ENCODE peak calls at places on chromosomes 5 and 9, in five cellular contexts. One of them, this sample, is unnamed.

GRCh38 chr9:17528859-17529258 is 50.0 kb upstream of the SH3GL2 start:
- DNase-seq in A549: peak; percentile 14
- DNase-seq in K562: no peak
- DNase-seq in GM12878: no peak
- DNase-seq in IMR-90: peak; percentile 10
- DNase-seq in this sample: no peak

GRCh38 chr5:58598440-58598839 is 15.6 kb downstream of the RAB3C start:
- DNase-seq in K562: no peak
- DNase-seq in A549: no peak
- DNase-seq in IMR-90: no peak
- DNase-seq in GM12878: no peak
- DNase-seq in this sample: no peak

GRCh38 chr5:157457391-157457790 is 2.6 kb upstream of the NIPAL4 start:
- DNase-seq in K562: no peak
- DNase-seq in A549: no peak
- DNase-seq in IMR-90: no peak
- DNase-seq in GM12878: no peak
- DNase-seq in this sample: no peak

GRCh38 chr9:34514401-34514800 is 8.4 kb downstream of the ENHO start:
- DNase-seq in IMR-90: no peak
- DNase-seq in K562: no peak
- DNase-seq in A549: no peak
- DNase-seq in GM12878: no peak
- DNase-seq in this sample: no peak

GRCh38 chr5:52682492-52682891 is 105.2 kb upstream of the ITGA1 start:
- DNase-seq in IMR-90: no peak
- DNase-seq in K562: no peak
- DNase-seq in A549: no peak
- DNase-seq in GM12878: no peak
- DNase-seq in this sample: no peak

GRCh38 chr9:16921855-16922254 is 51.4 kb upstream of the BNC2 start:
- DNase-seq in K562: no peak
- DNase-seq in GM12878: no peak
- DNase-seq in A549: peak; percentile 46
- DNase-seq in IMR-90: no peak
- DNase-seq in this sample: no peak

GRCh38 chr5:180874804-180875582 is 13.9 kb upstream of the ZFP62 start:
- DNase-seq in IMR-90: no peak
- DNase-seq in K562: no peak
- DNase-seq in A549: no peak
- DNase-seq in GM12878: no peak
- DNase-seq in this sample: no peak

GRCh38 chr5:52989025-52989780 is at the start of gene ITGA2:
- DNase-seq in IMR-90: peak; percentile 40
- DNase-seq in GM12878: no peak
- DNase-seq in K562: peak; percentile 59
- DNase-seq in A549: peak; percentile 71
- DNase-seq in this sample: peak; percentile 77

GRCh38 chr9:18472915-18473314 is 1.0 kb upstream of the ADAMTSL1 start:
- DNase-seq in GM12878: no peak
- DNase-seq in K562: no peak
- DNase-seq in A549: no peak
- DNase-seq in IMR-90: no peak
- DNase-seq in this sample: no peak

GRCh38 chr5:139295692-139296091 is 2.2 kb downstream of the MATR3 start:
- DNase-seq in IMR-90: peak; percentile 39
- DNase-seq in GM12878: no peak
- DNase-seq in A549: no peak
- DNase-seq in K562: no peak
- DNase-seq in this sample: no peak

GRCh38 chr5:77828445-77828844 is 52.3 kb upstream of the TBCA start:
- DNase-seq in K562: no peak
- DNase-seq in GM12878: no peak
- DNase-seq in IMR-90: no peak
- DNase-seq in A549: peak; percentile 9
- DNase-seq in this sample: no peak

GRCh38 chr9:121298016-121298538 is 30.1 kb downstream of the GSN start:
- DNase-seq in GM12878: no peak
- DNase-seq in A549: no peak
- DNase-seq in IMR-90: no peak
- DNase-seq in K562: no peak
- DNase-seq in this sample: no peak

GRCh38 chr9:114348906-114349482 is 19.3 kb downstream of the ORM2 start:
- DNase-seq in A549: peak; percentile 90
- DNase-seq in GM12878: peak; percentile 94
- DNase-seq in IMR-90: peak; percentile 99
- DNase-seq in K562: peak; percentile 88
- DNase-seq in this sample: no peak

GRCh38 chr9:37747271-37747753 is 6.3 kb upstream of the TRMT10B start:
- DNase-seq in K562: peak; percentile 87
- DNase-seq in A549: peak; percentile 72
- DNase-seq in IMR-90: peak; percentile 78
- DNase-seq in GM12878: peak; percentile 3
- DNase-seq in this sample: peak; percentile 89

GRCh38 chr5:61162832-61163567 is 732 bp upstream of the SMIM15 start:
- DNase-seq in A549: peak; percentile 70
- DNase-seq in GM12878: no peak
- DNase-seq in K562: no peak
- DNase-seq in IMR-90: peak; percentile 36
- DNase-seq in this sample: peak; percentile 8

GRCh38 chr5:177472460-177473441 is 683 bp downstream of the DBN1 start:
- DNase-seq in IMR-90: no peak
- DNase-seq in GM12878: no peak
- DNase-seq in A549: no peak
- DNase-seq in K562: peak; percentile 76
- DNase-seq in this sample: peak; percentile 92

GRCh38 chr5:158023266-158023665 is 164.3 kb upstream of the CLINT1 start:
- DNase-seq in IMR-90: peak; percentile 15
- DNase-seq in A549: no peak
- DNase-seq in GM12878: no peak
- DNase-seq in K562: no peak
- DNase-seq in this sample: no peak

GRCh38 chr9:134913713-134914500 is 3.8 kb downstream of the FCN1 start:
- DNase-seq in K562: no peak
- DNase-seq in A549: no peak
- DNase-seq in IMR-90: no peak
- DNase-seq in GM12878: no peak
- DNase-seq in this sample: no peak

GRCh38 chr9:21873540-21874221 is 71.2 kb downstream of the MTAP start:
- DNase-seq in GM12878: no peak
- DNase-seq in IMR-90: peak; percentile 49
- DNase-seq in A549: no peak
- DNase-seq in K562: no peak
- DNase-seq in this sample: no peak

GRCh38 chr5:36028816-36029465 is 37.7 kb downstream of the UGT3A2 start:
- DNase-seq in GM12878: no peak
- DNase-seq in IMR-90: no peak
- DNase-seq in K562: no peak
- DNase-seq in A549: no peak
- DNase-seq in this sample: no peak

GRCh38 chr9:101367323-101367722 is 17.5 kb downstream of the BAAT start:
- DNase-seq in A549: no peak
- DNase-seq in K562: no peak
- DNase-seq in GM12878: no peak
- DNase-seq in IMR-90: no peak
- DNase-seq in this sample: no peak

GRCh38 chr9:121678501-121679022 is 27.1 kb downstream of the DAB2IP start:
- DNase-seq in A549: no peak
- DNase-seq in IMR-90: no peak
- DNase-seq in K562: no peak
- DNase-seq in GM12878: no peak
- DNase-seq in this sample: no peak

GRCh38 chr9:31272456-31273295 is 1111.8 kb upstream of the ACO1 start:
- DNase-seq in IMR-90: no peak
- DNase-seq in GM12878: no peak
- DNase-seq in A549: no peak
- DNase-seq in K562: no peak
- DNase-seq in this sample: no peak

GRCh38 chr5:150148408-150148927 is 7.2 kb downstream of the PDGFRB start:
- DNase-seq in IMR-90: peak; percentile 45
- DNase-seq in K562: no peak
- DNase-seq in GM12878: no peak
- DNase-seq in A549: no peak
- DNase-seq in this sample: no peak

GRCh38 chr5:150488519-150489357 is 19.2 kb upstream of the NDST1 start:
- DNase-seq in GM12878: no peak
- DNase-seq in K562: peak; percentile 73
- DNase-seq in A549: no peak
- DNase-seq in IMR-90: peak; percentile 59
- DNase-seq in this sample: no peak

GRCh38 chr9:124311283-124311682 is 53.5 kb downstream of the NEK6 start:
- DNase-seq in K562: no peak
- DNase-seq in IMR-90: no peak
- DNase-seq in A549: no peak
- DNase-seq in GM12878: no peak
- DNase-seq in this sample: no peak

GRCh38 chr5:137128012-137128411 is 371.1 kb downstream of the SPOCK1 start:
- DNase-seq in IMR-90: no peak
- DNase-seq in GM12878: no peak
- DNase-seq in A549: no peak
- DNase-seq in K562: no peak
- DNase-seq in this sample: no peak

GRCh38 chr5:159547466-159548195 is 217.3 kb upstream of the IL12B start:
- DNase-seq in GM12878: no peak
- DNase-seq in A549: no peak
- DNase-seq in K562: no peak
- DNase-seq in IMR-90: no peak
- DNase-seq in this sample: no peak

GRCh38 chr5:161847447-161847846 is 473 bp upstream of the GABRA1 start:
- DNase-seq in GM12878: no peak
- DNase-seq in K562: no peak
- DNase-seq in IMR-90: no peak
- DNase-seq in A549: no peak
- DNase-seq in this sample: no peak

GRCh38 chr5:170427672-170428236 is 38.6 kb upstream of the KCNMB1 start:
- DNase-seq in IMR-90: no peak
- DNase-seq in GM12878: no peak
- DNase-seq in A549: no peak
- DNase-seq in K562: no peak
- DNase-seq in this sample: peak; percentile 70

GRCh38 chr9:98993570-98993945 is 49.9 kb downstream of the COL15A1 start:
- DNase-seq in GM12878: peak; percentile 53
- DNase-seq in A549: peak; percentile 33
- DNase-seq in IMR-90: no peak
- DNase-seq in K562: no peak
- DNase-seq in this sample: no peak

GRCh38 chr5:146645382-146645781 is 129.4 kb upstream of the GPR151 start:
- DNase-seq in GM12878: no peak
- DNase-seq in A549: no peak
- DNase-seq in K562: no peak
- DNase-seq in IMR-90: no peak
- DNase-seq in this sample: no peak

GRCh38 chr5:179668404-179668803 is 12.4 kb downstream of the CBY3 start:
- DNase-seq in IMR-90: peak; percentile 54
- DNase-seq in K562: peak; percentile 75
- DNase-seq in A549: peak; percentile 70
- DNase-seq in GM12878: no peak
- DNase-seq in this sample: peak; percentile 52

DNA sequence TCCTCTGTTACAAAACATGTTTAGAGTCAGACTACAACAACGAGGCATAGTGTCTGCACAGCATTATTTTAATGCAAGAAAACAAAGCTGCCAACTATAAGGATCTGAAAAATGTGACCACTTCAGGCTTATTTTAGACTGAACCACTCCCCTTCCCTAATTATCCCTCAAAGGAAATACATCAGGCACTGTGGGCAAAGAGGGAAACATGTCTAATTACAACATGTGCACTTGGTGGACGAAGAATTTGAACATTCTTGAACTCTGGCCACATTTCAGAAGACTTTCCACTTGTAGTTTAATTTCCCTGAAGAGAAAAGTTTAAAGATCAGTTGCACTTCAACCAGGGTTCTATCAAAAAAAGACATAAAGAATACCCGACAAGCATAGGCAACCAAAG is 3.8 kb downstream of the MTMR12 start:
- DNase-seq in GM12878: no peak
- DNase-seq in K562: no peak
- DNase-seq in A549: no peak
- DNase-seq in IMR-90: no peak
- DNase-seq in this sample: no peak
- TF ChIP-seq RCOR1 in GM12878: no peak
- TF ChIP-seq RCOR1 in K562: no peak
- TF ChIP-seq RCOR1 in A549: no peak
- TF ChIP-seq RCOR1 in IMR-90: no peak
- TF ChIP-seq RCOR1 in this sample: no peak

DNA sequence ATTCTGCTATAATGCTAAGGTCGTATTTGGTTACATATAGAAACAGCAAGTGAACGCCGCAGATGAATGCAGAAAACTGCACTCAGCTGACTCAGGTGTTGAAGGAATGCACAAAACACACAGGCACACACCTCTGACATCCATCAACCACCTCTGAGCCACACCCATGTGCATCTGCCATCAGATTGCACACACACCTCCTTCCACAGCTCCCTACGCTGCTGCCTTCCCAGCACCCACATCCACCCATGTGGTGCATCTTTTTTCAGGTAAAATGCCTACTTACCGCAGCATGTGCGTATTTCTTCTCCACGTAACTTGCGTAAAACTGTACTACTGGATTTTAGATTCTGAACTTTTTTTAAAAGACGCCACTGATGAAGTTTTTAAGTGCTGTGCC is 7.1 kb downstream of the STK10 start:
- DNase-seq in A549: no peak
- DNase-seq in K562: no peak
- DNase-seq in GM12878: no peak
- DNase-seq in IMR-90: no peak
- DNase-seq in this sample: no peak
- TF ChIP-seq RFX5 in A549: no peak
- TF ChIP-seq RFX5 in K562: no peak
- TF ChIP-seq RFX5 in GM12878: no peak
- TF ChIP-seq RFX5 in IMR-90: no peak
- TF ChIP-seq RFX5 in this sample: no peak

GRCh38 chr5:143887901-143888648 is 76.1 kb downstream of the HMHB1 start:
- DNase-seq in A549: peak; percentile 9
- DNase-seq in K562: no peak
- DNase-seq in GM12878: no peak
- DNase-seq in IMR-90: peak; percentile 75
- DNase-seq in this sample: no peak
- TF ChIP-seq RCOR1 in A549: no peak
- TF ChIP-seq RCOR1 in K562: no peak
- TF ChIP-seq RCOR1 in GM12878: no peak
- TF ChIP-seq RCOR1 in IMR-90: no peak
- TF ChIP-seq RCOR1 in this sample: no peak

GRCh38 chr9:36046923-36047322 is 10.2 kb downstream of the RECK start:
- DNase-seq in A549: no peak
- DNase-seq in IMR-90: no peak
- DNase-seq in K562: no peak
- DNase-seq in GM12878: no peak
- DNase-seq in this sample: no peak

GRCh38 chr9:36050472-36050871 is 13.8 kb downstream of the RECK start:
- DNase-seq in A549: no peak
- DNase-seq in IMR-90: no peak
- DNase-seq in K562: no peak
- DNase-seq in GM12878: no peak
- DNase-seq in this sample: no peak

GRCh38 chr9:36049408-36049807 is 12.7 kb downstream of the RECK start:
- DNase-seq in GM12878: no peak
- DNase-seq in K562: no peak
- DNase-seq in IMR-90: no peak
- DNase-seq in A549: no peak
- DNase-seq in this sample: no peak

GRCh38 chr9:36041491-36041890 is 4.8 kb downstream of the RECK start:
- DNase-seq in K562: no peak
- DNase-seq in IMR-90: no peak
- DNase-seq in A549: no peak
- DNase-seq in GM12878: no peak
- DNase-seq in this sample: no peak

GRCh38 chr9:36045610-36046009 is 8.9 kb downstream of the RECK start:
- DNase-seq in A549: no peak
- DNase-seq in IMR-90: no peak
- DNase-seq in GM12878: no peak
- DNase-seq in K562: no peak
- DNase-seq in this sample: no peak
- TF ChIP-seq RFX5 in A549: no peak
- TF ChIP-seq RFX5 in IMR-90: no peak
- TF ChIP-seq RFX5 in GM12878: no peak
- TF ChIP-seq RFX5 in K562: no peak
- TF ChIP-seq RFX5 in this sample: no peak